ENCODE peak calls at places on chromosomes 1 and 21, in seven cellular contexts. T is IMR-90, R is mammary epithelial cell, A is HFF-Myc, P is lung, X is astrocyte of the spinal cord, M is mucosa of descending colon. E is an unnamed sample.

GRCh38 chr1:87200875-87201638 is 127.6 kb upstream of the LMO4 start:
- DNase-seq in T (no peak), R (no peak), A (no peak), P (no peak), X (no peak), M (no peak), E (no peak)

GRCh38 chr1:153070243-153070642 is 1.2 kb downstream of the SPRR2B start:
- DNase-seq in T (no peak), R (no peak), A (no peak), P (no peak), X (no peak), M (no peak), E (no peak)

GRCh38 chr21:46295996-46296752 is 10.0 kb downstream of the YBEY start:
- DNase-seq in T (peak; percentile 32), R (no peak), A (peak; percentile 95), P (no peak), X (peak; percentile 41), M (peak; percentile 86), E (peak; percentile 86)

GRCh38 chr1:210855440-210855839 is 278.5 kb downstream of the KCNH1 start:
- DNase-seq in T (no peak), R (no peak), A (no peak), P (no peak), X (no peak), M (no peak), E (no peak)

GRCh38 chr1:40866408-40866788 is 4.2 kb upstream of the CITED4 start:
- DNase-seq in T (peak; percentile 64), R (no peak), A (no peak), P (no peak), X (no peak), M (no peak), E (no peak)

GRCh38 chr21:30882907-30883597 is 1.7 kb upstream of the KRTAP11-1 start:
- DNase-seq in T (no peak), R (peak; percentile 64), A (no peak), P (no peak), X (no peak), M (no peak), E (no peak)

GRCh38 chr1:30955448-30956015 is 47.0 kb upstream of the SDC3 start:
- DNase-seq in T (peak; percentile 47), R (no peak), A (no peak), P (no peak), X (peak; percentile 43), M (no peak), E (peak; percentile 29)

GRCh38 chr1:46527474-46528296 is 23.8 kb downstream of the KNCN start:
- DNase-seq in T (peak; percentile 66), R (peak; percentile 52), A (no peak), P (peak; percentile 80), X (peak; percentile 64), M (peak; percentile 75), E (peak; percentile 77)

GRCh38 chr1:64318428-64318827 is 115.0 kb downstream of the UBE2U start:
- DNase-seq in T (no peak), R (no peak), A (no peak), P (no peak), X (no peak), M (no peak), E (no peak)

GRCh38 chr1:205513774-205514173 is 9.3 kb downstream of the CDK18 start:
- DNase-seq in T (no peak), R (no peak), A (no peak), P (no peak), X (no peak), M (no peak), E (no peak)
- H3K4me3 ChIP-seq in T (no peak overlapping the region), R (no peak overlapping the region), A (no peak overlapping the region), P (no peak overlapping the region), X (no peak overlapping the region), M (no peak overlapping the region), E (no peak overlapping the region)

GRCh38 chr21:17264182-17264581 is 248.7 kb upstream of the CXADR start:
- DNase-seq in T (no peak), R (no peak), A (no peak), P (no peak), X (no peak), M (no peak), E (no peak)
- H3K4me3 ChIP-seq in T (no peak overlapping the region), R (no peak overlapping the region), A (no peak overlapping the region), P (no peak overlapping the region), X (no peak overlapping the region), M (no peak overlapping the region), E (no peak overlapping the region)

GRCh38 chr1:59816318-59816878 is 1.6 kb downstream of the HOOK1 start:
- DNase-seq in T (no peak), R (no peak), A (no peak), P (no peak), X (no peak), M (no peak), E (no peak)

GRCh38 chr1:59819566-59820438 is 5.1 kb downstream of the HOOK1 start:
- DNase-seq in T (no peak), R (no peak), A (no peak), P (no peak), X (no peak), M (no peak), E (no peak)

GRCh38 chr1:59814901-59815825 is at the start of gene HOOK1:
- DNase-seq in T (no peak), R (peak; percentile 36), A (no peak), P (no peak), X (no peak), M (peak; percentile 70), E (no peak)

GRCh38 chr1:59815892-59816291 is 1.1 kb downstream of the HOOK1 start:
- DNase-seq in T (no peak), R (no peak), A (no peak), P (no peak), X (no peak), M (no peak), E (no peak)

GRCh38 chr1:59814180-59814900 is 409 bp upstream of the HOOK1 start:
- DNase-seq in T (no peak), R (peak; percentile 98), A (no peak), P (peak; percentile 90), X (peak; percentile 14), M (peak; percentile 95), E (no peak)
- H3K4me3 ChIP-seq in T (no peak overlapping the region), R (peak overlapping the region; percentile 69), A (no peak overlapping the region), P (no peak overlapping the region), X (peak overlapping the region; percentile 25), M (peak overlapping the region; percentile 50), E (no peak overlapping the region)

GRCh38 chr1:25620211-25620610 is 3.6 kb downstream of the MAN1C1 start:
- DNase-seq in T (no peak), R (no peak), A (no peak), P (no peak), X (no peak), M (no peak), E (no peak)

GRCh38 chr1:25622526-25622925 is 5.9 kb downstream of the MAN1C1 start:
- DNase-seq in T (no peak), R (no peak), A (no peak), P (no peak), X (no peak), M (no peak), E (no peak)

GRCh38 chr1:25621876-25622275 is 5.3 kb downstream of the MAN1C1 start:
- DNase-seq in T (no peak), R (no peak), A (no peak), P (no peak), X (no peak), M (no peak), E (no peak)

GRCh38 chr1:25619101-25619890 is 2.7 kb downstream of the MAN1C1 start:
- DNase-seq in T (peak; percentile 14), R (no peak), A (no peak), P (no peak), X (no peak), M (no peak), E (peak; percentile 28)

DNA sequence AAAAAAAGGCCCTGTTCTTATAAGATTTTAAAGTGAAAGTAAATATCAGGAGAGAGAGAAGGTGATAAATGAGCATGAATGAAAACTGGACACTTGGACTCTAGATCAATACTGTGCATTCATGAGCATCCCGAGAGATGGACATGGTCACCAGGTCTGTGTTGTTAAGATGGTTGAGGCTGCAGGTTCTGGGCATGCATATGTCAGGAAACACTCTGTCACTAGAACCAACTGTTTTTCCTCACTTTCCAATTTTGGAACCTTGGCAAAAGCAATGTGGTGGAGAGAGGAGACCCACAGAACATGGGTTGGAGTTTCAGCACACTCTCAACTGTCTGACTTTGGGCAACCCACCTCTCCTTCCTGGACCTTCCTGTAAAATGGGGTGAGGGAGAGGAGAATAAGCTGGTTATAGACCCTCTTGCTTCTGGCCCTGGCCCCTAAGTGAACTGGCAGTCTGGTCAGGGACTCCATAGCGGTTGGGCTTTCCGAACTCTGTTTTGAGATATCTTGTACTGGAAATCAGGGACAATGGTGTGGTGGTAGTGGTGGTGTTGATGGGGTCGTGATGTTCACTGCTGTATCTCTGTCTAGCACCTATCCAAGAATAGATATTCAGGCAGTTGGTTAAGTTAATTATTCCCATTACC is 4.2 kb downstream of the MAN1C1 start:
- DNase-seq in T (no peak), R (no peak), A (no peak), P (no peak), X (no peak), M (no peak), E (no peak)
- H3K4me3 ChIP-seq in T (no peak overlapping the region), R (no peak overlapping the region), A (no peak overlapping the region), P (no peak overlapping the region), X (no peak overlapping the region), M (no peak overlapping the region), E (no peak overlapping the region)

GRCh38 chr21:36260030-36260787 is 59.8 kb upstream of the MORC3 start:
- DNase-seq in T (peak; percentile 73), R (peak; percentile 51), A (peak; percentile 47), P (peak; percentile 45), X (peak; percentile 84), M (no peak), E (peak; percentile 81)
- H3K4me3 ChIP-seq in T (peak overlapping the region; percentile 93), R (peak overlapping the region; percentile 55), A (peak overlapping the region; percentile 35), P (peak overlapping the region; percentile 50), X (peak overlapping the region; percentile 32), M (no peak overlapping the region), E (peak overlapping the region; percentile 72)

GRCh38 chr1:60867782-60868181 is 214.6 kb upstream of the NFIA start:
- DNase-seq in T (no peak), R (no peak), A (no peak), P (no peak), X (no peak), M (no peak), E (no peak)
- H3K4me3 ChIP-seq in T (no peak overlapping the region), R (no peak overlapping the region), A (no peak overlapping the region), P (no peak overlapping the region), X (no peak overlapping the region), M (no peak overlapping the region), E (no peak overlapping the region)

GRCh38 chr1:21621761-21622436 is 47.3 kb downstream of the RAP1GAP start:
- DNase-seq in T (no peak), R (no peak), A (no peak), P (no peak), X (no peak), M (no peak), E (no peak)
- H3K4me3 ChIP-seq in T (no peak overlapping the region), R (no peak overlapping the region), A (no peak overlapping the region), P (peak overlapping the region; percentile 7), X (no peak overlapping the region), M (peak overlapping the region; percentile 32), E (no peak overlapping the region)

GRCh38 chr1:90726716-90727480 is 9.8 kb upstream of the BARHL2 start:
- DNase-seq in T (no peak), R (no peak), A (no peak), P (no peak), X (no peak), M (no peak), E (no peak)
- H3K4me3 ChIP-seq in T (no peak overlapping the region), R (no peak overlapping the region), A (no peak overlapping the region), P (no peak overlapping the region), X (no peak overlapping the region), M (no peak overlapping the region), E (no peak overlapping the region)